ENCODE peak calls at places on chromosomes 4 and X, in six cellular contexts. I, Y, B, T, N and Q are unnamed samples.

GRCh38 chrX:11555759-11556158 is 110.0 kb downstream of the ARHGAP6 start:
- DNase-seq in I (no peak), Y (no peak), B (no peak), T (no peak), N (peak; percentile 23), Q (no peak)

GRCh38 chrX:57367649-57368048 is 81.1 kb downstream of the FAAH2 start:
- DNase-seq in I (no peak), Y (no peak), B (no peak), T (no peak), N (peak; percentile 0), Q (no peak)

GRCh38 chrX:71282514-71283408 is 674 bp upstream of the NONO start:
- DNase-seq in I (no peak), Y (no peak), B (peak; percentile 14), T (peak; percentile 71), N (peak; percentile 52), Q (peak; percentile 4)

GRCh38 chr4:154618708-154619315 is 6.4 kb upstream of the FGG start:
- DNase-seq in I (peak; percentile 57), Y (no peak), B (peak; percentile 66), T (peak; percentile 76), N (peak; percentile 64), Q (peak; percentile 67)

GRCh38 chr4:46955601-46956000 is 37.8 kb downstream of the GABRA4 start:
- DNase-seq in I (no peak), Y (no peak), B (no peak), T (no peak), N (no peak), Q (no peak)

GRCh38 chrX:33211356-33212254 is at the start of gene DMD:
- DNase-seq in I (peak; percentile 88), Y (no peak), B (no peak), T (no peak), N (peak; percentile 92), Q (no peak)

GRCh38 chrX:22760513-22761057 is 239.2 kb upstream of the DDX53 start:
- DNase-seq in I (no peak), Y (no peak), B (no peak), T (no peak), N (no peak), Q (no peak)

GRCh38 chrX:20665441-20665840 is 398.7 kb upstream of the RPS6KA3 start:
- DNase-seq in I (no peak), Y (no peak), B (no peak), T (no peak), N (no peak), Q (no peak)

GRCh38 chr4:83548151-83548905 is 12.4 kb downstream of the GPAT3 start:
- DNase-seq in I (peak; percentile 95), Y (peak; percentile 79), B (peak; percentile 35), T (peak; percentile 96), N (peak; percentile 95), Q (no peak)

GRCh38 chr4:53537606-53538005 is 53.7 kb downstream of the LNX1 start:
- DNase-seq in I (no peak), Y (no peak), B (no peak), T (no peak), N (no peak), Q (peak; percentile 11)

GRCh38 chrX:41148553-41148952 is 63.3 kb downstream of the USP9X start:
- DNase-seq in I (peak; percentile 61), Y (no peak), B (no peak), T (no peak), N (peak; percentile 61), Q (no peak)

GRCh38 chr4:76950846-76951321 is 1.3 kb downstream of the SEPTIN11 start:
- DNase-seq in I (peak; percentile 62), Y (no peak), B (peak; percentile 37), T (no peak), N (peak; percentile 47), Q (peak; percentile 12)

GRCh38 chr4:145938618-145939177 is at the start of gene ZNF827:
- DNase-seq in I (peak; percentile 85), Y (no peak), B (peak; percentile 58), T (peak; percentile 73), N (peak; percentile 83), Q (peak; percentile 63)

GRCh38 chrX:100409316-100410082 is 574 bp downstream of the PCDH19 start:
- DNase-seq in I (no peak), Y (no peak), B (peak; percentile 11), T (no peak), N (peak; percentile 10), Q (no peak)

GRCh38 chr4:122658818-122659295 is 38.0 kb upstream of the IL21 start:
- DNase-seq in I (no peak), Y (no peak), B (peak; percentile 48), T (no peak), N (no peak), Q (no peak)

GRCh38 chr4:17142232-17142711 is 243.8 kb upstream of the LDB2 start:
- DNase-seq in I (peak; percentile 91), Y (no peak), B (no peak), T (no peak), N (peak; percentile 96), Q (no peak)

GRCh38 chrX:1592128-1592862 is 891 bp downstream of the AKAP17A start:
- DNase-seq in I (peak; percentile 12), Y (peak; percentile 36), B (peak; percentile 80), T (no peak), N (peak; percentile 39), Q (peak; percentile 19)

GRCh38 chr4:113410686-113411085 is 350.9 kb downstream of the CAMK2D start:
- DNase-seq in I (no peak), Y (no peak), B (no peak), T (no peak), N (no peak), Q (no peak)

GRCh38 chr4:54669831-54670230 is 12.1 kb downstream of the KIT start:
- DNase-seq in I (no peak), Y (no peak), B (no peak), T (no peak), N (no peak), Q (no peak)

GRCh38 chrX:17824980-17825379 is 36.1 kb downstream of the RAI2 start:
- DNase-seq in I (peak; percentile 58), Y (no peak), B (no peak), T (no peak), N (no peak), Q (no peak)

GRCh38 chrX:18873189-18873791 is 110.6 kb downstream of the PHKA2 start:
- DNase-seq in I (peak; percentile 65), Y (no peak), B (no peak), T (no peak), N (peak; percentile 65), Q (no peak)

GRCh38 chr4:106529348-106530033 is 160.9 kb upstream of the GIMD1 start:
- DNase-seq in I (no peak), Y (no peak), B (no peak), T (no peak), N (peak; percentile 42), Q (no peak)

DNA sequence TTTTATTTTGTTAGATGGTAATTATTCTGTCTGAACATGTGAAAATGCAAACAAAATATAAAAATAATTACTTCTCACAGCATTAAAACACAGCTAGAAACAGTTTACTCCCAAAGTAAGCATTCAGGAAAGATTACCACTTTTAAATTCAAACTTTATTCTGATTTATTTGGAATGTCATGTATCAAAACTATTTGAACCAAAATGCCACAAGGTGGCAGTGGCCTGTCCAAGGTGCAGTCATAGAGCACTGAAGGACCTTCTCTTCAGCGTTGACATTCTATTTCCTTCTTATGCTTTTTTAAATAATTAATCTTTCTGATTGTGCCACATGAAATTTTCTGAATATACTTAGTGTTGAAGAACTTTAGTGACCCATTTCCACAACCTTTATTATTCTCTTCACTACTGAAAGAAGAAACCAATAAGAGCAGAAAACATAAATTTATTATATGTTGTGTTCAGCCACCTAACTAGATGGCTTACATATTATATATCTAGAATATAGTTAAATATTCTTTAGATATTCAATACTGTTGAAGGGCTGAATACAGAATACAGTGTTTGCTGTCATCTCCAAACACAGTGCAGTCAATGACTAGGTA is 283.6 kb downstream of the CFAP299 start:
- DNase-seq in I (peak; percentile 5), Y (no peak), B (no peak), T (peak; percentile 4), N (peak; percentile 18), Q (peak; percentile 6)
- TF ChIP-seq CTCF in I (no peak), Y (peak; percentile 24), B (no peak), T (peak; percentile 8), N (peak; percentile 28), Q (peak; percentile 46)

GRCh38 chrX:5236096-5236495 is 992.6 kb downstream of the NLGN4X start:
- DNase-seq in I (no peak), Y (no peak), B (no peak), T (peak; percentile 27), N (no peak), Q (no peak)
- TF ChIP-seq CTCF in I (no peak), Y (no peak), B (no peak), T (no peak), N (no peak), Q (no peak)

GRCh38 chrX:152573866-152574265 is 63.8 kb upstream of the GABRQ start:
- DNase-seq in I (no peak), Y (no peak), B (no peak), T (no peak), N (no peak), Q (no peak)
- TF ChIP-seq CTCF in I (no peak), Y (no peak), B (no peak), T (no peak), N (no peak), Q (no peak)

GRCh38 chrX:63013549-63013948 is 337.6 kb downstream of the SPIN4 start:
- DNase-seq in I (no peak), Y (no peak), B (no peak), T (no peak), N (no peak), Q (no peak)
- TF ChIP-seq CTCF in I (no peak), Y (no peak), B (no peak), T (no peak), N (no peak), Q (no peak)

DNA sequence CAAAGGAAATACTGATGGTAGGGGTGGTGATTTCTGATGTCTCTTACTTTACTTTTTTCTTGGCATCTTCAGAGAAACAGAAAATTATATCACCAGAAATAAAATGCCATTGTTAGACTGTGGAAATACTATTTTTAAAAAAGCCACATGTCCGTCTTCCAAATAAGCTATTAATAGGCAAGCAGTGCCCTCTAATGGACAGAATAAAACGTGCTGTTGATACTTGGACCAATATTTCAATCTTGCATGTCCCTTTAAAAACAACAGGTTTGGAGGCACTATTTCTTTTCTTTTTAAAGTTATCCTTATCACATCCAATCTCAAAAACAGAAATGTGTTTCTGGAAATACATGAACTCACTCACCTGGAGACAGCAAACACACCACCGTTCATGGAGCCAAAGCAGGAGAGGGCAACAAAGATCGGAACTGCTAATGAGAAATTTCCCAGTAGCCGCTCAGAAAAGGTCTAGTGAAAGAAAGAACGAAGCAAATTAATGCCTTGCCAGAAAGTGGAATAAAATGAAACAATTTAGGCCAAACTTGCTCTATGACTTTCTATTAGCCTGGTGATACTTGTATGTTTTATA is 59.2 kb downstream of the SLC7A11 start:
- DNase-seq in I (peak; percentile 85), Y (peak; percentile 12), B (peak; percentile 15), T (peak; percentile 40), N (peak; percentile 89), Q (peak; percentile 33)
- TF ChIP-seq CTCF in I (peak; percentile 70), Y (peak; percentile 63), B (peak; percentile 40), T (peak; percentile 51), N (peak; percentile 67), Q (peak; percentile 59)

DNA sequence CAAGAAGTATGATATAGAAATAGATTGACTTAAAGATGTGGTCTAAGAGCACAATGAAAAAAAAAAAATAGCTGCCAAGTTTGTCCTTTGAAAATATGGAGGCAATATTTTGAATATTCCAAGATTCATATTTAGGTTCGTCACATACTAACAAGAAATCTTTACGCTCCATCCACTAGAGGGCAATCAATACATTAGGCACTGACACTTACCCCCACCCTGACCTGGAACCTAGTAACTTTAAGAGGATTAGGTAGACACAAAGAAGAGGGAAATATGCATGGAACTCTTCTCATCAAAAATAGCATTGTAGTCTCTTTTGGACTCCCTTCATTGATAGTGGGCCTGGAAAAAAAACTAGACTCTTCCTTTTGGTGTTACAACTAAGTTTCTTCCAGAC is 1108.1 kb downstream of the PCDH19 start:
- DNase-seq in I (no peak), Y (peak; percentile 4), B (no peak), T (peak; percentile 19), N (peak; percentile 0), Q (no peak)
- TF ChIP-seq CTCF in I (no peak), Y (no peak), B (no peak), T (peak; percentile 21), N (no peak), Q (peak; percentile 24)